ENCODE peak calls at places on chromosomes 4 and X, in five cellular contexts. Y is heart right ventricle, T is SJSA1, D is K562, L is ovary. O is an unnamed sample.

GRCh38 chr4:26021417-26022345 is 107.7 kb downstream of the SMIM20 start:
- DNase-seq in Y (no peak), T (no peak), D (no peak), L (no peak), O (no peak)

GRCh38 chrX:8927066-8927465 is 106.9 kb downstream of the FAM9B start:
- DNase-seq in Y (no peak), T (no peak), D (no peak), L (no peak), O (no peak)

GRCh38 chrX:131745942-131746489 is 202.1 kb downstream of the OR13H1 start:
- DNase-seq in Y (no peak), T (no peak), D (no peak), L (no peak), O (no peak)

GRCh38 chr4:55781809-55782208 is 37.8 kb upstream of the EXOC1L start:
- DNase-seq in Y (no peak), T (no peak), D (no peak), L (no peak), O (no peak)

GRCh38 chrX:30278365-30278764 is 30.8 kb downstream of the NR0B1 start:
- DNase-seq in Y (no peak), T (no peak), D (no peak), L (no peak), O (no peak)

GRCh38 chr4:57097711-57098110 is 12.5 kb downstream of the IGFBP7 start:
- DNase-seq in Y (no peak), T (no peak), D (no peak), L (no peak), O (no peak)

GRCh38 chr4:105807496-105807895 is 87.8 kb upstream of the NPNT start:
- DNase-seq in Y (no peak), T (no peak), D (no peak), L (no peak), O (no peak)

GRCh38 chrX:20571611-20572010 is 304.9 kb upstream of the RPS6KA3 start:
- DNase-seq in Y (no peak), T (no peak), D (no peak), L (no peak), O (no peak)

GRCh38 chr4:20592666-20593065 is 107.6 kb upstream of the PACRGL start:
- DNase-seq in Y (no peak), T (no peak), D (no peak), L (no peak), O (no peak)

GRCh38 chr4:134777626-134778025 is 576.0 kb upstream of the PABPC4L start:
- DNase-seq in Y (no peak), T (no peak), D (no peak), L (no peak), O (no peak)

GRCh38 chr4:53478671-53479456 is 101.4 kb downstream of the FIP1L1 start:
- DNase-seq in Y (no peak), T (no peak), D (no peak), L (no peak), O (no peak)

DNA sequence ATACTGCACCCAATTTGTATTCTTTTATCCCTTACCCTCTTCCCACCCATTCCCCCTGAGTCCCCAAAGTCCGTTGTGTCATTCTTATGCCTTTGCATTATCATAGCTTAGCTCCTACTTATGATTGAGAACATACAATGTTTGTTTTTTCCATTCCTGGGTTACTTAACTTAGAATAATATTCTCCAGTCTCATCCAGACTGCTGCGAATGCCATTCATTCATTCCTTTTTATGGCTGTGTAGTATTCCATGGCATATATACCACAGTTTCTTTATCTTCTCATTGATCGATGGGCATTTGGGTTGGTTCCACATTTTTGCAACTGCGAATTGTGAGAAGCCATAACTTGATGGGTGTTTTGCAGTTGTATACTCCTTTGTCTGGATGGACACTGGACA is 62.8 kb downstream of the FHIP1A start:
- DNase-seq in Y (no peak), T (no peak), D (no peak), L (no peak), O (no peak)
- H3K4me1 ChIP-seq in Y (no peaks in the 10 kb centered on the region), T (peaks cover 11% of the 10 kb centered on the region), D (no peaks in the 10 kb centered on the region), L (no peaks in the 10 kb centered on the region), O (no peaks in the 10 kb centered on the region)

DNA sequence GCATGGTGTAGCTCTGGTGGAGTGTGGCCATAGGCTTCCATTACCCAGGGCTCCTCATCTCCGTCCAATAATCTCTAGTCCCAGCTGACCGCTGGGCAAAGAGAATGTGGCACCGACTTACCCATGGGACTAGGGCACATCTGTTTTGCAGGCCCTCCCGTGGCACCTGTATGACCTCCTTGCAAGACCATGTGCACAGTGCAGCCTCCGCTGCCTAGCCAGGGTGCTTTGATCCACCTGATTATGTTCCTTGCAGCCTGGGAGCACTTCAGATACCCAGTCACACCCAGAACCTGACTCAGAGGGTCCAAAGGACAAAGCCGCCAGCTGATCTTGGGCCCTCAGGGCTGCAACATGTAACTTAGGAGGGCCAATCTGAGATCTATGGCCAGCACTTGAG is 84.8 kb downstream of the PCDH10 start:
- DNase-seq in Y (no peak), T (no peak), D (no peak), L (no peak), O (no peak)
- H3K27ac ChIP-seq in Y (no peak overlapping the region), T (no peak overlapping the region), D (no peak overlapping the region), L (no peak overlapping the region), O (no peak overlapping the region)

GRCh38 chr4:27414867-27415266 is 554.2 kb downstream of the STIM2 start:
- DNase-seq in Y (no peak), T (no peak), D (no peak), L (no peak), O (no peak)

GRCh38 chr4:27407616-27408015 is 547.0 kb downstream of the STIM2 start:
- DNase-seq in Y (no peak), T (no peak), D (no peak), L (no peak), O (no peak)

DNA sequence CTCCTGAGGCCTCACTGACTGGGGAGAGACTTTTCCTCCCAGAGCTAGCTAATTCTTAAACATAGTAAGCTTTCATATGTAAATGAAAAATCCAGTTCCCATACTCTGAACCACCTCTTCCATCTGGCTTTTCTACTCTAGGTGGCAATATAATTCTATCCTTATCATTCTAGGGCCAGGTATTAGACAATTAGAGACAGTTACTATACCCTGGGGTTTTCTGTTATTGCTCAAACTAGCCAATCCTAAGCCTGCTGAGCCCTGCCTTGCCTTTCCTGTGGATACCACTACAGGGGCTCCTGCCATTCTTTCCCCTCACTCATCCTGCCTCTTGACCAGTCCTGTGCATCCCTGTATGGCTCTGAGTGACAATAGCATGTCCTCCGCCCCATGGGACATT is 552.0 kb downstream of the STIM2 start:
- DNase-seq in Y (no peak), T (no peak), D (no peak), L (no peak), O (no peak)
- H3K36me3 ChIP-seq in Y (no peaks in the 10 kb centered on the region), T (no peaks in the 10 kb centered on the region), D (no peaks in the 10 kb centered on the region), L (no peaks in the 10 kb centered on the region), O (no peaks in the 10 kb centered on the region)

GRCh38 chr4:184420881-184421416 is 53.4 kb downstream of the IRF2 start:
- DNase-seq in Y (no peak), T (no peak), D (no peak), L (no peak), O (no peak)
- H3K4me1 ChIP-seq in Y (peaks cover 35% of the 10 kb centered on the region), T (peaks cover 31% of the 10 kb centered on the region), D (peaks cover 20% of the 10 kb centered on the region), L (peaks cover 19% of the 10 kb centered on the region), O (peaks cover 66% of the 10 kb centered on the region)

GRCh38 chr4:8203817-8204216 is 4.7 kb downstream of the SH3TC1 start:
- DNase-seq in Y (no peak), T (no peak), D (no peak), L (no peak), O (no peak)
- H3K27ac ChIP-seq in Y (no peak overlapping the region), T (no peak overlapping the region), D (no peak overlapping the region), L (no peak overlapping the region), O (no peak overlapping the region)

GRCh38 chr4:10107111-10108091 is 9.2 kb downstream of the WDR1 start:
- DNase-seq in Y (no peak), T (no peak), D (no peak), L (no peak), O (no peak)

GRCh38 chr4:10104991-10105276 is 11.7 kb downstream of the WDR1 start:
- DNase-seq in Y (no peak), T (no peak), D (no peak), L (no peak), O (no peak)

GRCh38 chr4:10105920-10106319 is 10.7 kb downstream of the WDR1 start:
- DNase-seq in Y (no peak), T (no peak), D (no peak), L (no peak), O (no peak)

GRCh38 chr4:10105421-10105820 is 11.2 kb downstream of the WDR1 start:
- DNase-seq in Y (no peak), T (no peak), D (no peak), L (no peak), O (no peak)

GRCh38 chr4:10106421-10107039 is 10.1 kb downstream of the WDR1 start:
- DNase-seq in Y (no peak), T (peak; percentile 85), D (peak; percentile 49), L (peak; percentile 83), O (peak; percentile 59)
- H3K36me3 ChIP-seq in Y (peaks cover 42% of the 10 kb centered on the region), T (peaks cover 66% of the 10 kb centered on the region), D (peaks cover 94% of the 10 kb centered on the region), L (no peaks in the 10 kb centered on the region), O (peaks cover 60% of the 10 kb centered on the region)

GRCh38 chr4:87073187-87073569 is 138.4 kb downstream of the AFF1 start:
- DNase-seq in Y (no peak), T (no peak), D (no peak), L (no peak), O (no peak)
- H3K4me1 ChIP-seq in Y (peaks cover 62% of the 10 kb centered on the region), T (peaks cover 12% of the 10 kb centered on the region), D (no peaks in the 10 kb centered on the region), L (peaks cover 13% of the 10 kb centered on the region), O (peaks cover 25% of the 10 kb centered on the region)

DNA sequence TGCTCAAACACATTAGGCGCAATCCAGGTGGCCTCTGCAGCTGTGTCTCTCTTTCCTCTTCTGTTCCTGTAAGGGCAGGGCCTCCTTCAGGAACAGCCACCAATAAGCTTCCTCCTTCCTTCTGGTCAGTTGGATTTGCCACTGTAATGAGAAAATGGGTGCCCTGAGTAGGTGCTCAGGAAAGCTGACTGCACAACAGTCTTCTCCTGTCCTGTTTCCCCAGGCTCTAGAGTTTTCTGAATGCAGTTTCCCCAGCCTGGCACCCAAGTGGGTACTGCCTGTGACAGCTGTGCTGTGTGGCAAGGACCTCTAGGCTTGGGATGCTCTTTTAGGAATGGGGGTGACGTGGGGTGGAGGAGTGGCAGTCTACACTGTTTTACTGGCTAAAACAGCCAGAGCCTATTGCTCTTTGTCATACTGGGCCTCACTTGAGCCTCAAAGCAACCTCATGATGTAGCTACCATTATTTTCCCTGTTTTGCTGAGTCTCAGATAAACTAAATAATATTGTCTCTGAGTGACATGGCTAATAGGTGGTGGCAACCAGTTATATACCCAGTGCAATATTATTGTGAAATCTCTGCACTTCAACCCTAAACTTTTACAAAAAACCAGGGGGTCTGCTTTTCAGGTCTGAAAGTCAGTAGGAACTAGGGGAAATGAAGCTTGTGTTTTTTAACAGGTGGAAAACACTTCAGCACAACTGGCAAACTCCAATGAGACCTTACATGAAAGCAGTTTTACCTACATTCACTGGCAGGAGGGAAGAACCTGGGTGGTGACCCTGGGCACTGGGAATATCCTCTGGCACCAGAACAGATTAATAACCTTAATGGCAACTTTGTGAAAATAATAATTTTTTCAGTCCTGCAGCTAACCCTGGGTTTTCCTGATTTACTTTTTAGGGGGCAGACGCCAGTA is 1.1 kb downstream of the CXCL2 start:
- DNase-seq in Y (no peak), T (no peak), D (no peak), L (no peak), O (no peak)
- H3K27ac ChIP-seq in Y (peak overlapping the region; percentile 93), T (no peak overlapping the region), D (peak overlapping the region; percentile 93), L (no peak overlapping the region), O (no peak overlapping the region)

DNA sequence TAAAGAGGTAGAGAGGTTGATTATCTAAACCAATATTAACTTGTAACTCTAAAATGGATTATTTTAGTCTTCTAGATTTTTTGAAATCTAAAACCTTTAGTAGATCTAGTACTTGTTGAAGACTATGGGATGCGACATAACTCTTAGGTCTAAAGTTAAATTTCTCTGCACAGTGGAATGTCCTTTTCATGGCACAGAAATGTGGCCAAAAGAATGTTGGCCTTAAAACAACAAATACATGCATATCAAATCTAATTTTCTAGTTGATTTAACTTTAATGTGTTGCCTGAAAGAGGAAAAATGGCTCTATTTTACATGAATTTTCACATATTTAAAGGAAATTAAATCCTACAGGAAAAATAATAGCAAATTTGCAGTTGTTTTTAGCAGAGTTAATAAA is 30.3 kb downstream of the NFKB1 start:
- DNase-seq in Y (no peak), T (no peak), D (no peak), L (no peak), O (no peak)
- H3K36me3 ChIP-seq in Y (peaks cover 13% of the 10 kb centered on the region), T (peaks cover 16% of the 10 kb centered on the region), D (no peaks in the 10 kb centered on the region), L (no peaks in the 10 kb centered on the region), O (no peaks in the 10 kb centered on the region)